ENCODE peak calls at places on chromosomes 7 and 10, in seven cellular contexts. X is HCT116, S is H1, V is SK-N-SH, H is HepG2, C is GM12878, I is K562. Q is an unnamed sample.

GRCh38 chr7:139976055-139976837 is 86.5 kb downstream of the PARP12 start:
- DNase-seq in S (no peak), C (no peak), V (no peak), I (peak; percentile 66), X (no peak), H (no peak), Q (no peak)

GRCh38 chr10:43227911-43228782 is 38.7 kb downstream of the RASGEF1A start:
- DNase-seq in V (no peak), I (no peak), S (peak; percentile 45), X (no peak), C (no peak), H (no peak), Q (no peak)

GRCh38 chr7:15557686-15558085 is 4.1 kb downstream of the AGMO start:
- DNase-seq in I (no peak), S (no peak), C (no peak), V (no peak), H (no peak), X (no peak), Q (no peak)

GRCh38 chr10:78025685-78026364 is 3.5 kb downstream of the POLR3A start:
- DNase-seq in S (no peak), H (no peak), C (no peak), X (no peak), V (no peak), I (no peak), Q (no peak)

GRCh38 chr10:91883549-91884542 is 25.4 kb downstream of the FGFBP3 start:
- DNase-seq in H (peak; percentile 8), X (no peak), I (no peak), C (no peak), V (no peak), S (no peak), Q (peak; percentile 84)

GRCh38 chr7:48962821-48963505 is 38.6 kb downstream of the CDC14C start:
- DNase-seq in S (no peak), H (no peak), C (no peak), V (no peak), X (no peak), I (no peak), Q (no peak)

GRCh38 chr10:100882251-100882643 is 30.5 kb upstream of the SLF2 start:
- DNase-seq in V (no peak), X (no peak), H (no peak), S (no peak), I (no peak), C (no peak), Q (no peak)

GRCh38 chr10:22550732-22551131 is 163.6 kb downstream of the PIP4K2A start:
- DNase-seq in H (peak; percentile 40), V (peak; percentile 69), X (peak; percentile 16), S (peak; percentile 91), C (no peak), I (peak; percentile 59), Q (peak; percentile 1)

GRCh38 chr7:20365486-20365885 is 34.8 kb downstream of the ITGB8 start:
- DNase-seq in I (no peak), S (no peak), X (no peak), V (peak; percentile 27), C (no peak), H (no peak), Q (peak; percentile 19)

GRCh38 chr7:43784030-43785001 is 25.8 kb downstream of the BLVRA start:
- DNase-seq in S (no peak), H (no peak), I (no peak), X (no peak), V (no peak), C (peak; percentile 82), Q (no peak)

GRCh38 chr10:96334888-96335526 is 23.8 kb downstream of the OPALIN start:
- DNase-seq in H (peak; percentile 44), S (peak; percentile 50), X (peak; percentile 13), C (no peak), I (peak; percentile 25), V (peak; percentile 47), Q (peak; percentile 51)

GRCh38 chr7:44224216-44224950 is 23.6 kb downstream of the YKT6 start:
- DNase-seq in I (no peak), C (no peak), X (no peak), V (peak; percentile 64), H (no peak), S (no peak), Q (no peak)

GRCh38 chr10:75398630-75399460 is 2.7 kb downstream of the ZNF503 start:
- DNase-seq in I (no peak), V (no peak), S (peak; percentile 76), H (no peak), C (no peak), X (no peak), Q (no peak)

GRCh38 chr10:42743697-42744096 is 38.9 kb upstream of the BMS1 start:
- DNase-seq in V (no peak), S (no peak), C (no peak), H (no peak), X (no peak), I (no peak), Q (no peak)

GRCh38 chr7:116180302-116180701 is 30.0 kb upstream of the TES start:
- DNase-seq in X (peak; percentile 43), I (peak; percentile 48), H (peak; percentile 31), S (peak; percentile 48), C (no peak), V (peak; percentile 71), Q (peak; percentile 28)

GRCh38 chr7:158176561-158177173 is 411.0 kb downstream of the PTPRN2 start:
- DNase-seq in I (no peak), C (no peak), H (no peak), S (no peak), V (no peak), X (no peak), Q (no peak)

GRCh38 chr7:100642534-100642907 is 1.2 kb upstream of the TFR2 start:
- DNase-seq in V (peak; percentile 75), C (no peak), I (peak; percentile 98), S (peak; percentile 88), H (peak; percentile 38), X (no peak), Q (no peak)

GRCh38 chr7:141115949-141116348 is 42.1 kb downstream of the TMEM178B start:
- DNase-seq in I (no peak), C (no peak), H (no peak), V (no peak), S (no peak), X (no peak), Q (no peak)

GRCh38 chr10:100009283-100009792 is 409 bp downstream of the DNMBP start:
- DNase-seq in V (no peak), H (peak; percentile 18), C (no peak), I (no peak), X (no peak), S (no peak), Q (peak; percentile 55)

GRCh38 chr7:32942783-32943653 is 14.2 kb upstream of the FKBP9 start:
- DNase-seq in I (peak; percentile 89), V (peak; percentile 99), S (peak; percentile 86), X (peak; percentile 50), C (no peak), H (peak; percentile 59), Q (peak; percentile 78)

GRCh38 chr10:86178401-86179142 is 188.0 kb downstream of the GRID1 start:
- DNase-seq in H (peak; percentile 24), C (no peak), I (peak; percentile 42), S (peak; percentile 83), X (peak; percentile 4), V (peak; percentile 68), Q (peak; percentile 13)
- TF ChIP-seq JUND in H (no peak), C (no peak), I (no peak), S (no peak), X (no peak), V (no peak), Q (no peak)

DNA sequence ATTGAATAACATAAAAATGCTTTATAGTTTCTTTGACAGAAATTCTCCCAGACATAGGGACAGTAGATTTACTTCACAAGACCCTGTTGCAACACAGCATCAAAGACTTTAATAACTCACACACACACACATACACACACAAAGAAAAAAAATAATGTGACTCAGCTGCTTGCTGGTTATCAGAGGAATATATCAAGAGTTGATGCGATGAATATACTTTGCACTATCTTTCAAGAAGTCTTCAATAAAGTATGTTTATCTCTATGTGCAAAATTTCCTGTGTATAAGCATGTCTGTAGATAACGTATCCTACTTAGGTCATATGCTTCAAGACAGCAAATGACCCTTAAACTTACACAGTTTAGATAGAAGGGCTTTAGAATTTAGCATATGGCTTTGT is 243.1 kb downstream of the ARL4A start:
- DNase-seq in C (no peak), X (no peak), I (peak; percentile 12), V (no peak), S (no peak), H (no peak), Q (no peak)
- TF ChIP-seq JUND in C (no peak), X (no peak), I (no peak), V (no peak), S (no peak), H (no peak), Q (no peak)

GRCh38 chr10:3330687-3331086 is 158.1 kb upstream of the PITRM1 start:
- DNase-seq in V (no peak), H (no peak), X (no peak), I (no peak), S (no peak), C (no peak), Q (no peak)
- TF ChIP-seq JUND in V (no peak), H (no peak), X (no peak), I (no peak), S (no peak), C (no peak), Q (no peak)

DNA sequence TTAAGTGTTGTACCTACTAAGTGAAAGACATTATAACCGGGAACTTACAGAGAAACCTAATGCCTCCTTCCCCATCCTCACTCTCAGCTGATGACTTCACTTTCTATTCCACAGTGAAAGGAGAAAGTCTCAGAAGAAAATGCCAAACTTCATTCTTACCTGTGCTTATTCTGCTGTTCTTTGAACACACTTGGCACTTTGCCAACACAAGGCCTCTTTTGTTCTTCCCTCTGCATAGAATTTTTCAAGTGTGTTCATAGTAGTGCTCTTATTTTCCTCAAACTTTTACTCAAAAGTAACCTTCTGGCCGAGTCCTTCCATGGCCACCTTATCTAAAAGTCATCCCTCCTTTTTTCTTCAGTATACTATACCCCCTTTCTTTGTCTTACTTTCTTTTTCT is 59.4 kb upstream of the ETV1 start:
- DNase-seq in S (no peak), V (no peak), H (no peak), X (no peak), C (no peak), I (no peak), Q (no peak)
- TF ChIP-seq JUND in S (no peak), V (no peak), H (no peak), X (no peak), C (no peak), I (no peak), Q (no peak)

GRCh38 chr10:118592675-118593330 is 2.6 kb downstream of the PRLHR start:
- DNase-seq in X (no peak), I (no peak), H (no peak), C (no peak), S (no peak), V (no peak), Q (no peak)

GRCh38 chr10:118596426-118597124 is 1.1 kb upstream of the PRLHR start:
- DNase-seq in X (no peak), S (no peak), H (no peak), V (peak; percentile 60), C (no peak), I (no peak), Q (no peak)

GRCh38 chr10:118595598-118596425 is at the start of gene PRLHR:
- DNase-seq in C (no peak), V (peak; percentile 92), H (no peak), I (peak; percentile 11), X (no peak), S (peak; percentile 90), Q (peak; percentile 47)

GRCh38 chr10:118595064-118595420 is 406 bp downstream of the PRLHR start:
- DNase-seq in V (peak; percentile 27), C (no peak), X (no peak), S (peak; percentile 61), H (no peak), I (no peak), Q (no peak)

GRCh38 chr10:118594392-118595063 is 920 bp downstream of the PRLHR start:
- DNase-seq in S (peak; percentile 90), V (peak; percentile 75), C (no peak), I (peak; percentile 18), H (no peak), X (no peak), Q (no peak)
- TF ChIP-seq JUND in S (peak; percentile 7), V (no peak), C (no peak), I (no peak), H (no peak), X (no peak), Q (no peak)